ENCODE peak calls at places on chromosome 15, in four cellular contexts. A is activated gamma-delta T cell treated with Interleukin-2 at 50 U/mL for 16 hours, E is iris pigment epithelial cell, Y is retina. V is an unnamed sample.

GRCh38 chr15:91867581-91868026 is 14.1 kb downstream of the SLCO3A1 start:
- DNase-seq in A (no peak), E (peak), Y (no peak), V (no peak)

GRCh38 chr15:40469776-40470390 is 901 bp upstream of the CHST14 start:
- DNase-seq in A (no peak), E (peak), Y (no peak), V (no peak)

GRCh38 chr15:96261575-96262034 is 68.9 kb upstream of the NR2F2 start:
- DNase-seq in A (no peak), E (no peak), Y (no peak), V (no peak)

GRCh38 chr15:100891316-100892012 is 11.8 kb downstream of the ALDH1A3 start:
- DNase-seq in A (no peak), E (no peak), Y (peak), V (no peak)

GRCh38 chr15:89118481-89118989 is 30.3 kb downstream of the ABHD2 start:
- DNase-seq in A (no peak), E (no peak), Y (no peak), V (no peak)

GRCh38 chr15:70281811-70282307 is 184.1 kb upstream of the TLE3 start:
- DNase-seq in A (no peak), E (peak), Y (no peak), V (no peak)

GRCh38 chr15:67065531-67066005 is at the start of gene SMAD3:
- DNase-seq in A (peak), E (peak), Y (peak), V (peak)

GRCh38 chr15:59622289-59622688 is 10.7 kb downstream of the GCNT3 start:
- DNase-seq in A (peak), E (peak), Y (no peak), V (no peak)

GRCh38 chr15:62964251-62964650 is 78.3 kb upstream of the TPM1 start:
- DNase-seq in A (no peak), E (peak), Y (no peak), V (no peak)

GRCh38 chr15:77525411-77525811 is 104.7 kb downstream of the HMG20A start:
- DNase-seq in A (no peak), E (no peak), Y (peak), V (no peak)

GRCh38 chr15:76197703-76198455 is 113.4 kb downstream of the ETFA start:
- DNase-seq in A (no peak), E (no peak), Y (no peak), V (no peak)

GRCh38 chr15:73922186-73923151 is 3.8 kb upstream of the LOXL1 start:
- DNase-seq in A (no peak), E (no peak), Y (peak), V (no peak)

GRCh38 chr15:86961669-86962068 is 882.0 kb downstream of the AGBL1 start:
- DNase-seq in A (no peak), E (no peak), Y (no peak), V (no peak)

GRCh38 chr15:59298255-59298856 is 74.3 kb downstream of the MYO1E start:
- DNase-seq in A (no peak), E (peak), Y (no peak), V (no peak)

GRCh38 chr15:85929786-85930185 is 135.1 kb upstream of the KLHL25 start:
- DNase-seq in A (no peak), E (no peak), Y (no peak), V (no peak)

V was measured in immature natural killer cell.